ENCODE peak calls at places on chromosomes 1 and 21, in five cellular contexts. E, P, I, J and N are unnamed samples.

GRCh38 chr1:106868828-106869227 is 187.6 kb upstream of the PRMT6 start:
- DNase-seq in E (no peak), P (no peak), I (no peak), J (no peak), N (no peak)

GRCh38 chr1:8020032-8020431 is 6.1 kb downstream of the ERRFI1 start:
- DNase-seq in E (no peak), P (no peak), I (no peak), J (peak), N (no peak)

GRCh38 chr1:163013826-163014600 is 55.1 kb upstream of the RGS4 start:
- DNase-seq in E (no peak), P (no peak), I (no peak), J (no peak), N (no peak)

GRCh38 chr1:22774483-22775182 is 64.0 kb downstream of the EPHB2 start:
- DNase-seq in E (no peak), P (no peak), I (no peak), J (no peak), N (no peak)

GRCh38 chr1:228013322-228014234 is 6.8 kb downstream of the WNT3A start:
- DNase-seq in E (no peak), P (no peak), I (no peak), J (no peak), N (no peak)

GRCh38 chr1:221268295-221268694 is 389.1 kb downstream of the HLX start:
- DNase-seq in E (no peak), P (no peak), I (no peak), J (peak), N (no peak)

GRCh38 chr1:243580072-243580471 is 270.0 kb downstream of the AKT3 start:
- DNase-seq in E (no peak), P (no peak), I (no peak), J (peak), N (no peak)

GRCh38 chr1:15279576-15280230 is 32.7 kb downstream of the FHAD1 start:
- DNase-seq in E (no peak), P (no peak), I (no peak), J (no peak), N (no peak)

GRCh38 chr1:94236630-94237290 is 624 bp downstream of the ARHGAP29 start:
- DNase-seq in E (no peak), P (no peak), I (peak), J (peak), N (no peak)

GRCh38 chr1:9615316-9616063 is 26.8 kb downstream of the TMEM201 start:
- DNase-seq in E (peak), P (peak), I (peak), J (peak), N (peak)

GRCh38 chr1:1777510-1777909 is 760 bp downstream of the NADK start:
- DNase-seq in E (no peak), P (no peak), I (no peak), J (peak), N (no peak)

GRCh38 chr1:245465666-245466065 is 310.9 kb downstream of the KIF26B start:
- DNase-seq in E (no peak), P (no peak), I (no peak), J (no peak), N (no peak)

GRCh38 chr21:39087238-39087975 is 95.8 kb downstream of the PSMG1 start:
- DNase-seq in E (no peak), P (no peak), I (no peak), J (no peak), N (no peak)

GRCh38 chr1:227542153-227543120 is 20.9 kb upstream of the ZNF678 start:
- DNase-seq in E (peak), P (peak), I (peak), J (peak), N (peak)

GRCh38 chr21:42373181-42373907 is 7.0 kb upstream of the TFF1 start:
- DNase-seq in E (no peak), P (no peak), I (peak), J (no peak), N (no peak)

GRCh38 chr1:151327223-151327902 is at the start of gene PI4KB:
- DNase-seq in E (peak), P (peak), I (peak), J (peak), N (peak)

GRCh38 chr1:206094024-206094423 is 23.2 kb downstream of the AVPR1B start:
- DNase-seq in E (no peak), P (no peak), I (no peak), J (no peak), N (no peak)

GRCh38 chr1:75276385-75276784 is 142.2 kb downstream of the LHX8 start:
- DNase-seq in E (no peak), P (no peak), I (no peak), J (no peak), N (no peak)

GRCh38 chr1:2837823-2838222 is 36.3 kb upstream of the TTC34 start:
- DNase-seq in E (no peak), P (no peak), I (no peak), J (no peak), N (no peak)

GRCh38 chr1:21543598-21543997 is 34.4 kb downstream of the ALPL start:
- DNase-seq in E (no peak), P (no peak), I (no peak), J (no peak), N (no peak)

GRCh38 chr1:96075704-96076455 is 645.7 kb upstream of the PTBP2 start:
- DNase-seq in E (no peak), P (no peak), I (no peak), J (peak), N (no peak)

GRCh38 chr1:242828199-242828598 is 303.7 kb upstream of the PLD5 start:
- DNase-seq in E (no peak), P (peak), I (no peak), J (no peak), N (no peak)

GRCh38 chr1:226642421-226642820 is 93.9 kb downstream of the STUM start:
- DNase-seq in E (no peak), P (no peak), I (no peak), J (no peak), N (no peak)

GRCh38 chr1:151897861-151898468 is 11.3 kb downstream of the THEM4 start:
- DNase-seq in E (no peak), P (no peak), I (no peak), J (no peak), N (no peak)

GRCh38 chr1:243851129-243851756 is 1.2 kb upstream of the AKT3 start:
- DNase-seq in E (no peak), P (no peak), I (no peak), J (no peak), N (no peak)

GRCh38 chr1:223732993-223733798 is 20.9 kb downstream of the CAPN2 start:
- DNase-seq in E (no peak), P (no peak), I (no peak), J (peak), N (no peak)

GRCh38 chr1:118928739-118929554 is 59.2 kb downstream of the TBX15 start:
- DNase-seq in E (no peak), P (no peak), I (peak), J (peak), N (no peak)

GRCh38 chr1:54375331-54376084 is 30.7 kb downstream of the SSBP3 start:
- DNase-seq in E (no peak), P (no peak), I (no peak), J (no peak), N (no peak)

GRCh38 chr1:239952348-239953307 is 139.1 kb upstream of the FMN2 start:
- DNase-seq in E (no peak), P (no peak), I (peak), J (peak), N (no peak)

GRCh38 chr1:223748773-223749733 is 36.7 kb downstream of the CAPN2 start:
- DNase-seq in E (peak), P (no peak), I (peak), J (peak), N (peak)

GRCh38 chr1:86846166-86846647 is 67.7 kb downstream of the SELENOF start:
- DNase-seq in E (no peak), P (no peak), I (no peak), J (peak), N (no peak)

GRCh38 chr1:207841907-207842306 is 69.0 kb downstream of the CD34 start:
- DNase-seq in E (no peak), P (no peak), I (no peak), J (no peak), N (no peak)

GRCh38 chr1:200363200-200363933 is 46.5 kb downstream of the ZNF281 start:
- DNase-seq in E (no peak), P (no peak), I (no peak), J (no peak), N (no peak)

GRCh38 chr1:86409416-86410021 is 13.4 kb upstream of the ODF2L start:
- DNase-seq in E (no peak), P (no peak), I (no peak), J (no peak), N (no peak)

GRCh38 chr21:43684424-43684823 is 25.1 kb downstream of the RRP1B start:
- DNase-seq in E (no peak), P (no peak), I (no peak), J (peak), N (no peak)

GRCh38 chr1:967466-968343 is 1.4 kb downstream of the PLEKHN1 start:
- DNase-seq in E (no peak), P (no peak), I (no peak), J (no peak), N (no peak)

GRCh38 chr21:34183331-34183928 is 110.1 kb downstream of the MRPS6 start:
- DNase-seq in E (no peak), P (no peak), I (no peak), J (no peak), N (no peak)

GRCh38 chr21:34693192-34693810 is 24.5 kb downstream of the CLIC6 start:
- DNase-seq in E (peak), P (no peak), I (peak), J (peak), N (no peak)

GRCh38 chr1:211548321-211549091 is 30.5 kb downstream of the SLC30A1 start:
- DNase-seq in E (no peak), P (no peak), I (peak), J (no peak), N (no peak)